ENCODE peak calls at places on chromosomes 11 and 22, in four cellular contexts. E, G, C and V are unnamed samples.

GRCh38 chr11:3126901-3127691 is 38.0 kb downstream of the OSBPL5 start:
- DNase-seq in E (no peak), G (no peak), C (no peak), V (no peak)

GRCh38 chr11:130609121-130610035 is 160.9 kb downstream of the ADAMTS15 start:
- DNase-seq in E (peak; percentile 40), G (no peak), C (peak; percentile 47), V (no peak)

GRCh38 chr11:107116358-107116757 is 98.1 kb upstream of the GUCY1A2 start:
- DNase-seq in E (no peak), G (no peak), C (no peak), V (no peak)

GRCh38 chr11:60798631-60799030 is 13.5 kb downstream of the MS4A10 start:
- DNase-seq in E (no peak), G (no peak), C (no peak), V (no peak)

GRCh38 chr11:215581-216037 is 8.1 kb downstream of the RIC8A start:
- DNase-seq in E (peak; percentile 16), G (no peak), C (peak; percentile 22), V (no peak)

GRCh38 chr22:41517172-41518047 is 26.9 kb downstream of the POLR3H start:
- DNase-seq in E (peak; percentile 65), G (peak; percentile 98), C (peak; percentile 64), V (peak; percentile 46)

GRCh38 chr11:10573556-10573955 is 5.1 kb upstream of the LYVE1 start:
- DNase-seq in E (no peak), G (no peak), C (no peak), V (no peak)

GRCh38 chr11:11345099-11345498 is 8.0 kb downstream of the CSNK2A3 start:
- DNase-seq in E (no peak), G (no peak), C (no peak), V (no peak)

GRCh38 chr22:18954941-18955571 is 19.0 kb upstream of the PRODH start:
- DNase-seq in E (no peak), G (no peak), C (no peak), V (no peak)

GRCh38 chr11:126115253-126115540 is 52.5 kb upstream of the CDON start:
- DNase-seq in E (no peak), G (no peak), C (no peak), V (no peak)

GRCh38 chr11:71338806-71339177 is 86.4 kb upstream of the SHANK2 start:
- DNase-seq in E (no peak), G (no peak), C (no peak), V (peak; percentile 73)
- H3K27me3 ChIP-seq in E (no peaks in the 10 kb centered on the region), G (no peaks in the 10 kb centered on the region), C (peaks cover under 1% of the 10 kb centered on the region), V (peaks cover 22% of the 10 kb centered on the region)

DNA sequence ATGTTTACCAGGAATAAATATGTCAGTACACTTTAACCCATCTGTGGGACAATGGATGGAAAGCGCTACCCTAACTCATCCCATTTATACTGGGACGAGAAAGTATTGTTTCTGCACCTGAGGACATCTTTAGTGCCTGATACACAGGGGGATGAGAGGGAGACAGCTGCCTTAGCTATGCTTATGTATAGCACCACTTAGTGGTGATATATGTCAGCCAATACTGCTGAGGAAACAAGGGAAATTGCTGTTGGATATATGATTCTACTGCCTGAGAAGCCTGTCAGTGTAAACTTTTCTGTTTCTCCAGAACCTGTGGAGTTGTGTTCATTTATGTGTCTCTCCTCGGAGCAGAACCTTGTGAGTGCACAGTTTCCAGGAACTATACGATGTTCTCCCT is 13.3 kb upstream of the CEP295 start:
- DNase-seq in E (peak; percentile 55), G (no peak), C (no peak), V (peak; percentile 21)
- H3K56ac ChIP-seq in E (no peak overlapping the region), G (no peak overlapping the region), C (no peak overlapping the region), V (no peak overlapping the region)

GRCh38 chr11:118697346-118697745 is 17.9 kb upstream of the TREH start:
- DNase-seq in E (no peak), G (no peak), C (no peak), V (no peak)

GRCh38 chr11:118691926-118692830 is 12.7 kb upstream of the TREH start:
- DNase-seq in E (peak; percentile 29), G (no peak), C (no peak), V (peak; percentile 67)

GRCh38 chr11:118696673-118697226 is 17.3 kb upstream of the TREH start:
- DNase-seq in E (peak; percentile 50), G (no peak), C (no peak), V (no peak)

GRCh38 chr11:118694771-118695170 is 15.3 kb upstream of the TREH start:
- DNase-seq in E (no peak), G (no peak), C (no peak), V (no peak)

DNA sequence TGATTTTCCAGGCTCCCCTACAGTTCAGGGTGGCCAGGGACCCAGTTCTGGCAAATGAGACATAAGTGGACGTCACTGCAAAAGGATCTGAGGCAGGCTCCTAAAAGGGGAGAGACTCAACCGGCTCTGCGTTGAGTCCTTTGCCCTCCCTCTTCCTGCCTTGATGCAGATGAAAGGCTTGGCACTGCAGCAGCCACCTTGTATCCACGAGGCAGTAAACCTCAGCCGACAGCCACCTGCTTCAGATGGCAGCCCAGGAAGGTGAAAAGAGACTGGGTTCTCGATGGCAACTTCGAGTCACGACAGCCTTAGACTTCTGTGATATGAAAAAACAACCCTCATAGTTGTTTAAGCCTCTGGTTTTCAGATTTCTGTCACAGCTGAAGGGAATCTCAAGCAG is 14.7 kb upstream of the TREH start:
- DNase-seq in E (no peak), G (no peak), C (no peak), V (no peak)
- H3K23ac ChIP-seq in E (no peak overlapping the region), G (no peak overlapping the region), C (no peak overlapping the region), V (no peak overlapping the region)

GRCh38 chr11:72592698-72593097 is 81.5 kb downstream of the PDE2A start:
- DNase-seq in E (no peak), G (no peak), C (no peak), V (no peak)
- H3K27me3 ChIP-seq in E (peaks cover 15% of the 10 kb centered on the region), G (peaks cover 54% of the 10 kb centered on the region), C (peaks cover 14% of the 10 kb centered on the region), V (peaks cover 97% of the 10 kb centered on the region)

DNA sequence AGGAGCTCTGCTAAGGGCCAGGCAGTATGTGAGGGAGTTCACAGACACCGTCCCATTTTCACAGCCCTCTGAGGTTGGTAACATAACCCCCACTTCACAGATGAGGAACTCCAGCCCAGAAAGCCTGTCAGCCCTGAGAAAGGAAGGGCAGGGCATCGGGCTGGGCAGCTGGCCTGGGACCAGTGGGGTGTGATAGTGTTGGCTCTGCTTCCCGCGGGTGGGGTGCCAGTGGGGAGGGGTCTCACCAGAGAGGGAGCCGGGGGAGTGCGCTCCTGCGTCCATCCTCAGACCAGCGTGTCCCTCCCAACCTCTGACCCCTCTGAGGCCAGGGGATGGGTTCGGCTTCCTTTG is 2.3 kb downstream of the TAGLN start:
- DNase-seq in E (peak; percentile 11), G (no peak), C (no peak), V (no peak)
- H3K56ac ChIP-seq in E (peak overlapping the region; percentile 78), G (no peak overlapping the region), C (no peak overlapping the region), V (peak overlapping the region; percentile 34)

GRCh38 chr22:48517039-48518030 is 1310.3 kb downstream of the BRD1 start:
- DNase-seq in E (no peak), G (no peak), C (no peak), V (no peak)
- H3K23ac ChIP-seq in E (no peak overlapping the region), G (no peak overlapping the region), C (no peak overlapping the region), V (no peak overlapping the region)

GRCh38 chr11:76209671-76209955 is 3.3 kb upstream of the WNT11 start:
- DNase-seq in E (no peak), G (peak; percentile 64), C (no peak), V (no peak)
- H3K27me3 ChIP-seq in E (peaks cover 52% of the 10 kb centered on the region), G (peaks cover 89% of the 10 kb centered on the region), C (peaks cover 71% of the 10 kb centered on the region), V (peaks cover 79% of the 10 kb centered on the region)